ENCODE peak calls at places on chromosomes 7 and 10, in four cellular contexts. One of them, this sample, is unnamed.

GRCh38 chr7:44477063-44477830 is 13.2 kb downstream of the NUDCD3 start:
- DNase-seq in activated CD8-positive, alpha-beta memory T cell treated with anti-CD3 and anti-CD28 coated beads for 48 hours: no peak
- DNase-seq in activated CD4-positive, alpha-beta T cell treated with anti-CD3 and anti-CD28 coated beads, Interleukin-2, amount 10 ng/mL, durations not matched to agents 7 days and 5 days: peak
- DNase-seq in non-pigmented ciliary epithelial cell: no peak
- DNase-seq in this sample: peak

GRCh38 chr10:124596116-124596785 is 134.6 kb downstream of the LHPP start:
- DNase-seq in activated CD8-positive, alpha-beta memory T cell treated with anti-CD3 and anti-CD28 coated beads for 48 hours: no peak
- DNase-seq in activated CD4-positive, alpha-beta T cell treated with anti-CD3 and anti-CD28 coated beads, Interleukin-2, amount 10 ng/mL, durations not matched to agents 7 days and 5 days: no peak
- DNase-seq in non-pigmented ciliary epithelial cell: no peak
- DNase-seq in this sample: no peak

GRCh38 chr10:66148312-66148711 is 777.5 kb upstream of the LRRTM3 start:
- DNase-seq in activated CD8-positive, alpha-beta memory T cell treated with anti-CD3 and anti-CD28 coated beads for 48 hours: no peak
- DNase-seq in activated CD4-positive, alpha-beta T cell treated with anti-CD3 and anti-CD28 coated beads, Interleukin-2, amount 10 ng/mL, durations not matched to agents 7 days and 5 days: no peak
- DNase-seq in non-pigmented ciliary epithelial cell: no peak
- DNase-seq in this sample: no peak

GRCh38 chr10:80410122-80410521 is 1.8 kb downstream of the PRXL2A start:
- DNase-seq in activated CD8-positive, alpha-beta memory T cell treated with anti-CD3 and anti-CD28 coated beads for 48 hours: no peak
- DNase-seq in activated CD4-positive, alpha-beta T cell treated with anti-CD3 and anti-CD28 coated beads, Interleukin-2, amount 10 ng/mL, durations not matched to agents 7 days and 5 days: no peak
- DNase-seq in non-pigmented ciliary epithelial cell: no peak
- DNase-seq in this sample: no peak

GRCh38 chr10:1253476-1254353 is 197.5 kb downstream of the WDR37 start:
- DNase-seq in activated CD8-positive, alpha-beta memory T cell treated with anti-CD3 and anti-CD28 coated beads for 48 hours: no peak
- DNase-seq in activated CD4-positive, alpha-beta T cell treated with anti-CD3 and anti-CD28 coated beads, Interleukin-2, amount 10 ng/mL, durations not matched to agents 7 days and 5 days: no peak
- DNase-seq in non-pigmented ciliary epithelial cell: no peak
- DNase-seq in this sample: no peak

GRCh38 chr7:131040467-131040932 is 287.2 kb upstream of the MKLN1 start:
- DNase-seq in activated CD8-positive, alpha-beta memory T cell treated with anti-CD3 and anti-CD28 coated beads for 48 hours: no peak
- DNase-seq in activated CD4-positive, alpha-beta T cell treated with anti-CD3 and anti-CD28 coated beads, Interleukin-2, amount 10 ng/mL, durations not matched to agents 7 days and 5 days: peak
- DNase-seq in non-pigmented ciliary epithelial cell: peak
- DNase-seq in this sample: peak

GRCh38 chr10:80289451-80290287 is at the start of gene MAT1A:
- DNase-seq in activated CD8-positive, alpha-beta memory T cell treated with anti-CD3 and anti-CD28 coated beads for 48 hours: no peak
- DNase-seq in activated CD4-positive, alpha-beta T cell treated with anti-CD3 and anti-CD28 coated beads, Interleukin-2, amount 10 ng/mL, durations not matched to agents 7 days and 5 days: no peak
- DNase-seq in non-pigmented ciliary epithelial cell: no peak
- DNase-seq in this sample: no peak

GRCh38 chr7:137564677-137565076 is 221.1 kb upstream of the PTN start:
- DNase-seq in activated CD8-positive, alpha-beta memory T cell treated with anti-CD3 and anti-CD28 coated beads for 48 hours: no peak
- DNase-seq in activated CD4-positive, alpha-beta T cell treated with anti-CD3 and anti-CD28 coated beads, Interleukin-2, amount 10 ng/mL, durations not matched to agents 7 days and 5 days: no peak
- DNase-seq in non-pigmented ciliary epithelial cell: no peak
- DNase-seq in this sample: no peak

GRCh38 chr7:29342761-29343160 is 148.2 kb downstream of the CHN2 start:
- DNase-seq in activated CD8-positive, alpha-beta memory T cell treated with anti-CD3 and anti-CD28 coated beads for 48 hours: no peak
- DNase-seq in activated CD4-positive, alpha-beta T cell treated with anti-CD3 and anti-CD28 coated beads, Interleukin-2, amount 10 ng/mL, durations not matched to agents 7 days and 5 days: no peak
- DNase-seq in non-pigmented ciliary epithelial cell: no peak
- DNase-seq in this sample: no peak

GRCh38 chr7:32335107-32335506 is 155.1 kb downstream of the LSM5 start:
- DNase-seq in activated CD8-positive, alpha-beta memory T cell treated with anti-CD3 and anti-CD28 coated beads for 48 hours: no peak
- DNase-seq in activated CD4-positive, alpha-beta T cell treated with anti-CD3 and anti-CD28 coated beads, Interleukin-2, amount 10 ng/mL, durations not matched to agents 7 days and 5 days: no peak
- DNase-seq in non-pigmented ciliary epithelial cell: no peak
- DNase-seq in this sample: no peak

GRCh38 chr7:21044384-21044783 is 257.7 kb upstream of the SP8 start:
- DNase-seq in activated CD8-positive, alpha-beta memory T cell treated with anti-CD3 and anti-CD28 coated beads for 48 hours: no peak
- DNase-seq in activated CD4-positive, alpha-beta T cell treated with anti-CD3 and anti-CD28 coated beads, Interleukin-2, amount 10 ng/mL, durations not matched to agents 7 days and 5 days: no peak
- DNase-seq in non-pigmented ciliary epithelial cell: no peak
- DNase-seq in this sample: no peak

GRCh38 chr7:106462365-106462859 is 177.6 kb upstream of the NAMPT start:
- DNase-seq in activated CD8-positive, alpha-beta memory T cell treated with anti-CD3 and anti-CD28 coated beads for 48 hours: no peak
- DNase-seq in activated CD4-positive, alpha-beta T cell treated with anti-CD3 and anti-CD28 coated beads, Interleukin-2, amount 10 ng/mL, durations not matched to agents 7 days and 5 days: peak
- DNase-seq in non-pigmented ciliary epithelial cell: no peak
- DNase-seq in this sample: no peak

GRCh38 chr10:17006631-17007161 is 122.9 kb downstream of the CUBN start:
- DNase-seq in activated CD8-positive, alpha-beta memory T cell treated with anti-CD3 and anti-CD28 coated beads for 48 hours: no peak
- DNase-seq in activated CD4-positive, alpha-beta T cell treated with anti-CD3 and anti-CD28 coated beads, Interleukin-2, amount 10 ng/mL, durations not matched to agents 7 days and 5 days: no peak
- DNase-seq in non-pigmented ciliary epithelial cell: no peak
- DNase-seq in this sample: no peak

GRCh38 chr7:78528964-78529363 is 730.4 kb downstream of the PHTF2 start:
- DNase-seq in activated CD8-positive, alpha-beta memory T cell treated with anti-CD3 and anti-CD28 coated beads for 48 hours: no peak
- DNase-seq in activated CD4-positive, alpha-beta T cell treated with anti-CD3 and anti-CD28 coated beads, Interleukin-2, amount 10 ng/mL, durations not matched to agents 7 days and 5 days: no peak
- DNase-seq in non-pigmented ciliary epithelial cell: no peak
- DNase-seq in this sample: no peak

GRCh38 chr7:17654940-17655339 is 285.4 kb downstream of the SNX13 start:
- DNase-seq in activated CD8-positive, alpha-beta memory T cell treated with anti-CD3 and anti-CD28 coated beads for 48 hours: no peak
- DNase-seq in activated CD4-positive, alpha-beta T cell treated with anti-CD3 and anti-CD28 coated beads, Interleukin-2, amount 10 ng/mL, durations not matched to agents 7 days and 5 days: no peak
- DNase-seq in non-pigmented ciliary epithelial cell: no peak
- DNase-seq in this sample: no peak

GRCh38 chr7:32036557-32036956 is 33.6 kb downstream of the PDE1C start:
- DNase-seq in activated CD8-positive, alpha-beta memory T cell treated with anti-CD3 and anti-CD28 coated beads for 48 hours: no peak
- DNase-seq in activated CD4-positive, alpha-beta T cell treated with anti-CD3 and anti-CD28 coated beads, Interleukin-2, amount 10 ng/mL, durations not matched to agents 7 days and 5 days: no peak
- DNase-seq in non-pigmented ciliary epithelial cell: peak
- DNase-seq in this sample: no peak

GRCh38 chr7:159107052-159107892 is 37.4 kb downstream of the VIPR2 start:
- DNase-seq in activated CD8-positive, alpha-beta memory T cell treated with anti-CD3 and anti-CD28 coated beads for 48 hours: no peak
- DNase-seq in activated CD4-positive, alpha-beta T cell treated with anti-CD3 and anti-CD28 coated beads, Interleukin-2, amount 10 ng/mL, durations not matched to agents 7 days and 5 days: no peak
- DNase-seq in non-pigmented ciliary epithelial cell: no peak
- DNase-seq in this sample: no peak

GRCh38 chr7:115478426-115478825 is 552.1 kb downstream of the TFEC start:
- DNase-seq in activated CD8-positive, alpha-beta memory T cell treated with anti-CD3 and anti-CD28 coated beads for 48 hours: no peak
- DNase-seq in activated CD4-positive, alpha-beta T cell treated with anti-CD3 and anti-CD28 coated beads, Interleukin-2, amount 10 ng/mL, durations not matched to agents 7 days and 5 days: no peak
- DNase-seq in non-pigmented ciliary epithelial cell: no peak
- DNase-seq in this sample: no peak